ENCODE peak calls at places on chromosomes 6 and 20, in nine cellular contexts. W is GM10248, N is HepG2, K is AG10803, D is chondrocyte, M is tibial artery, E is upper lobe of right lung, F is kidney epithelial cell, T is PC-9. L is an unnamed sample.

GRCh38 chr6:20119446-20119845 is 92.8 kb downstream of the MBOAT1 start:
- DNase-seq in M (no peak), N (no peak), T (no peak), D (no peak), W (no peak), K (no peak), F (no peak), E (no peak), L (no peak)

GRCh38 chr6:31877651-31878161 is 1.1 kb downstream of the SLC44A4 start:
- DNase-seq in N (peak; percentile 77), F (no peak), W (no peak), K (no peak), T (peak; percentile 61), E (peak; percentile 80), M (no peak), D (no peak), L (no peak)

GRCh38 chr6:36930483-36930882 is 24.1 kb upstream of the PI16 start:
- DNase-seq in D (no peak), W (no peak), T (no peak), N (no peak), E (no peak), M (no peak), K (peak; percentile 40), F (no peak), L (no peak)

GRCh38 chr6:138465007-138465645 is 34.2 kb downstream of the NHSL1 start:
- DNase-seq in F (peak; percentile 97), T (peak; percentile 47), W (no peak), N (peak; percentile 61), M (no peak), K (peak; percentile 95), D (no peak), E (no peak), L (no peak)

GRCh38 chr6:125741336-125741735 is 8.1 kb upstream of the HEY2 start:
- DNase-seq in T (no peak), K (no peak), M (no peak), N (no peak), W (no peak), F (no peak), E (no peak), D (no peak), L (no peak)

GRCh38 chr6:154243793-154244768 is 112.5 kb downstream of the IPCEF1 start:
- DNase-seq in E (no peak), T (no peak), W (no peak), D (no peak), N (no peak), M (no peak), K (no peak), F (peak; percentile 5), L (no peak)

GRCh38 chr6:158283304-158284005 is 28.8 kb upstream of the TULP4 start:
- DNase-seq in W (no peak), T (no peak), K (peak; percentile 25), D (no peak), N (no peak), M (no peak), E (no peak), F (no peak), L (no peak)

GRCh38 chr6:53300656-53301551 is 47.8 kb downstream of the ELOVL5 start:
- DNase-seq in N (peak; percentile 15), D (no peak), M (no peak), T (no peak), W (no peak), F (no peak), E (peak; percentile 66), K (peak; percentile 72), L (no peak)

GRCh38 chr6:69735029-69735428 is 61.8 kb downstream of the LMBRD1 start:
- DNase-seq in N (no peak), W (no peak), M (no peak), T (no peak), K (no peak), D (no peak), E (no peak), F (peak; percentile 18), L (peak; percentile 25)

GRCh38 chr6:69732045-69732444 is 64.8 kb downstream of the LMBRD1 start:
- DNase-seq in W (no peak), D (no peak), K (peak; percentile 6), N (no peak), T (no peak), M (no peak), F (no peak), E (no peak), L (no peak)

GRCh38 chr6:69729870-69730449 is 66.8 kb downstream of the LMBRD1 start:
- DNase-seq in W (no peak), E (no peak), N (no peak), T (no peak), M (no peak), K (peak; percentile 1), F (no peak), D (no peak), L (no peak)

DNA sequence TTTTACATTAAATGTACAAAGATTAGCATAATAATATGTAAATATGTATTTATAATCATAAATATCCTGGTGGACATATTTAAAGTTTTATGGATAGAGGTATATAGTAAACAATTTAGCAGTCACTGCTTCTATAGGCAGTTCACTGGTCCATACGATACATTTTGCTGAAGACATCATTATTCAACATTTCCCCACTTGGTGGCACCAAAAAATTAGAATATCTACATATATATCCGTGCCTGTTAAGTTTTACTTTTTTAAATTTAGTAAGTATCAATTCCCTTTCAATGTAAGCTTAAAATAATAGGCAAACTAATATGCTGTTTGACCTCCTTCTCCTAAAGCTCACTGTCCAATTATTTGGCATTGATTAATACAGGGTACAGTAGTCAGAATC is 64.2 kb downstream of the LMBRD1 start:
- DNase-seq in T (no peak), W (no peak), K (peak; percentile 1), E (no peak), N (no peak), D (no peak), F (no peak), M (no peak), L (no peak)
- TF ChIP-seq CTCF in T (peak; percentile 21), W (peak; percentile 12), K (peak; percentile 13), E (no peak), N (peak; percentile 8), D (peak; percentile 81), F (no peak), M (peak; percentile 9), L (no peak)

GRCh38 chr6:4399656-4400055 is 264.3 kb upstream of the ECI2 start:
- DNase-seq in N (no peak), F (no peak), T (no peak), W (no peak), M (no peak), K (no peak), D (no peak), E (no peak), L (no peak)
- TF ChIP-seq CTCF in N (no peak), F (no peak), T (no peak), W (no peak), M (no peak), K (no peak), D (no peak), E (no peak), L (no peak)

GRCh38 chr6:34181903-34182302 is 36.0 kb upstream of the GRM4 start:
- DNase-seq in K (no peak), F (no peak), W (peak; percentile 14), T (no peak), E (peak; percentile 42), N (no peak), M (no peak), D (peak; percentile 27), L (no peak)

GRCh38 chr6:34178361-34179105 is 32.6 kb upstream of the GRM4 start:
- DNase-seq in M (no peak), F (no peak), K (no peak), N (no peak), E (peak; percentile 60), W (no peak), D (peak; percentile 79), T (no peak), L (no peak)

GRCh38 chr6:34179106-34179720 is 33.3 kb upstream of the GRM4 start:
- DNase-seq in T (no peak), F (no peak), M (no peak), D (peak; percentile 74), K (no peak), W (no peak), N (no peak), E (peak; percentile 61), L (no peak)

GRCh38 chr6:34177181-34177591 is 31.3 kb upstream of the GRM4 start:
- DNase-seq in W (no peak), T (no peak), F (no peak), K (no peak), M (no peak), D (peak; percentile 69), N (no peak), E (peak; percentile 60), L (no peak)

DNA sequence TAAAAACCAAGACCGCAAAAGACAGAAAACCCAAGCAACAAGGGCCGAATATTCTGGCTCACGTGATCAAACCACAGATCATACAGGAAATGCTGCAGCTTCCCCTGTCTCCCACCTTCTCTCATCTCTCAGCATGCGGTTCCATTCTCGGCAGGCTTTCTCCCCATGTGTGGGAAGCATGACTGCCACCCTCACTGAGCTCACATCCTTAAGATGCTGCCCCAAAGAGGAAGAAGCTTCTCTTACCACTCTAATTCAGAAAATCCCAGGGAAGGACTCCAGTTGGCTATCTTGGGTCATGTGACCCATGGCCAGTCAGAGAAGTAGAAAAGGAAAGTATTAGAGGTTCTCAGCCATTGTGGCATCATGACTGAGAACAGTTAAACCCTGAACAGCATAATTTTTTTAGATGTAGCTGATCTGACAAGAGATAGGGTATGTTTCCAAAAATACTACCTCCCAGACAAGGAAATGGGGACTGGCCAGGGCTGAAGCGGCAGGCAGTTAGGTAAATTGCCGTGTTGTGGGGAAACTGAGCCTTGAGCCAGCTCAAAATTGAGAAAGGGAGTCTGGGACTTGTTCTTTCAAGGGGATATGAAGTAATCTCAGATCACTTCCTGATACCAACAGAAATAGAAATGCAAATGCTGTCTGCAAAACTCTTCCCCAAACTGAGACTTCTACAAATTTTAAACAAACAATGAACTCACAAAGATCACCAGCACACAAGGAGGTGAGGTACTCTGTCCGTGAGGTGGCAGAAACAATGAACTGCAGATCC is 37.1 kb upstream of the GRM4 start:
- DNase-seq in E (peak; percentile 63), N (no peak), M (peak; percentile 31), F (no peak), K (peak; percentile 16), T (no peak), W (peak; percentile 68), D (peak; percentile 15), L (no peak)
- TF ChIP-seq CTCF in E (no peak), N (no peak), M (no peak), F (no peak), K (no peak), T (no peak), W (no peak), D (no peak), L (no peak)

GRCh38 chr20:31687777-31688176 is 34.9 kb downstream of the BCL2L1 start:
- DNase-seq in N (no peak), K (no peak), E (no peak), D (no peak), F (no peak), T (no peak), M (no peak), W (no peak), L (no peak)

GRCh38 chr20:31693402-31693801 is 29.3 kb downstream of the BCL2L1 start:
- DNase-seq in T (no peak), M (no peak), D (no peak), E (no peak), W (no peak), F (no peak), N (no peak), K (no peak), L (no peak)

GRCh38 chr20:31691646-31692275 is 30.9 kb downstream of the BCL2L1 start:
- DNase-seq in M (no peak), F (no peak), W (peak; percentile 37), K (peak; percentile 85), N (no peak), E (no peak), D (no peak), T (no peak), L (no peak)

GRCh38 chr20:31689141-31689540 is 33.5 kb downstream of the BCL2L1 start:
- DNase-seq in F (no peak), M (no peak), W (no peak), K (no peak), D (no peak), E (no peak), T (no peak), N (no peak), L (no peak)

GRCh38 chr20:31690124-31690666 is 32.5 kb downstream of the BCL2L1 start:
- DNase-seq in N (no peak), F (no peak), W (no peak), K (no peak), T (no peak), E (no peak), D (no peak), M (no peak), L (no peak)
- TF ChIP-seq CTCF in N (no peak), F (no peak), W (no peak), K (no peak), T (no peak), E (no peak), D (no peak), M (no peak), L (no peak)

L was measured in gastrocnemius medialis.